ENCODE peak calls at places on chromosomes 13 and 19, in seven cellular contexts. Q is pancreas, A is right lobe of liver, U is MCF 10A, K is astrocyte of the spinal cord, W is GM13977, P is BE2C. R is an unnamed sample.

GRCh38 chr13:112055417-112056206 is 11.3 kb upstream of the SOX1 start:
- DNase-seq in Q (no peak), A (no peak), U (no peak), K (no peak), W (no peak), P (no peak), R (no peak)

GRCh38 chr13:28657784-28658538 is 969 bp upstream of the POMP start:
- DNase-seq in Q (no peak), A (no peak), U (no peak), K (no peak), W (no peak), P (no peak), R (peak; percentile 20)

GRCh38 chr19:35045667-35046300 is 4.3 kb downstream of the HPN start:
- DNase-seq in Q (no peak), A (no peak), U (peak; percentile 47), K (no peak), W (peak; percentile 81), P (no peak), R (peak; percentile 80)

GRCh38 chr19:42313096-42313839 is at the start of gene TMEM145:
- DNase-seq in Q (peak; percentile 58), A (no peak), U (peak; percentile 34), K (no peak), W (peak; percentile 78), P (peak; percentile 84), R (peak; percentile 63)

GRCh38 chr19:34974631-34975030 is 10.6 kb upstream of the ZNF792 start:
- DNase-seq in Q (no peak), A (no peak), U (peak; percentile 32), K (no peak), W (no peak), P (no peak), R (no peak)

GRCh38 chr13:44333950-44334675 is 39.5 kb upstream of the SERP2 start:
- DNase-seq in Q (no peak), A (no peak), U (no peak), K (no peak), W (no peak), P (no peak), R (no peak)

GRCh38 chr13:40149611-40150283 is 494.3 kb downstream of the COG6 start:
- DNase-seq in Q (no peak), A (no peak), U (peak; percentile 90), K (peak; percentile 78), W (no peak), P (no peak), R (no peak)

GRCh38 chr19:51777570-51778460 is 16.8 kb downstream of the FPR2 start:
- DNase-seq in Q (peak; percentile 58), A (peak; percentile 51), U (peak; percentile 91), K (peak; percentile 79), W (peak; percentile 53), P (peak; percentile 67), R (peak; percentile 53)

GRCh38 chr13:110885516-110885915 is 29.4 kb downstream of the ANKRD10 start:
- DNase-seq in Q (no peak), A (no peak), U (no peak), K (no peak), W (no peak), P (no peak), R (no peak)

GRCh38 chr13:33918199-33918932 is 100.4 kb downstream of the RFC3 start:
- DNase-seq in Q (no peak), A (peak; percentile 37), U (peak; percentile 85), K (peak; percentile 69), W (no peak), P (no peak), R (no peak)

GRCh38 chr13:23447927-23448326 is 14.4 kb upstream of the SACS start:
- DNase-seq in Q (no peak), A (no peak), U (no peak), K (no peak), W (no peak), P (no peak), R (no peak)

GRCh38 chr19:32674153-32674958 is 624 bp downstream of the ANKRD27 start:
- DNase-seq in Q (no peak), A (no peak), U (peak; percentile 11), K (no peak), W (peak; percentile 10), P (no peak), R (no peak)

GRCh38 chr19:7545295-7545694 is 9.8 kb downstream of the PNPLA6 start:
- DNase-seq in Q (no peak), A (no peak), U (no peak), K (no peak), W (no peak), P (no peak), R (no peak)

GRCh38 chr13:110161112-110161897 is 145.7 kb downstream of the COL4A1 start:
- DNase-seq in Q (no peak), A (no peak), U (no peak), K (no peak), W (no peak), P (no peak), R (no peak)

GRCh38 chr19:41521860-41522555 is 54.0 kb upstream of the CEACAM21 start:
- DNase-seq in Q (no peak), A (peak; percentile 33), U (no peak), K (no peak), W (peak; percentile 33), P (no peak), R (no peak)

GRCh38 chr19:41401483-41401882 is 3.9 kb downstream of the BCKDHA start:
- DNase-seq in Q (no peak), A (no peak), U (no peak), K (no peak), W (no peak), P (no peak), R (no peak)

GRCh38 chr13:49772828-49773227 is 19.7 kb downstream of the KPNA3 start:
- DNase-seq in Q (no peak), A (no peak), U (no peak), K (no peak), W (no peak), P (no peak), R (no peak)

GRCh38 chr19:2219726-2220125 is 16.4 kb downstream of the PLEKHJ1 start:
- DNase-seq in Q (no peak), A (no peak), U (no peak), K (no peak), W (no peak), P (no peak), R (no peak)

GRCh38 chr19:2223959-2224358 is 12.2 kb downstream of the PLEKHJ1 start:
- DNase-seq in Q (no peak), A (no peak), U (no peak), K (no peak), W (no peak), P (no peak), R (no peak)

GRCh38 chr19:2223391-2223790 is 12.7 kb downstream of the PLEKHJ1 start:
- DNase-seq in Q (no peak), A (no peak), U (no peak), K (no peak), W (no peak), P (no peak), R (no peak)

GRCh38 chr19:2221250-2221831 is 14.8 kb downstream of the PLEKHJ1 start:
- DNase-seq in Q (no peak), A (no peak), U (no peak), K (peak; percentile 33), W (no peak), P (peak; percentile 73), R (no peak)

GRCh38 chr19:2221918-2222317 is 14.2 kb downstream of the PLEKHJ1 start:
- DNase-seq in Q (no peak), A (no peak), U (no peak), K (no peak), W (no peak), P (peak; percentile 50), R (no peak)
- TF ChIP-seq CTCF in Q (no peak), A (no peak), U (no peak), K (peak; percentile 38), W (peak; percentile 28), P (peak; percentile 30), R (peak; percentile 6)

DNA sequence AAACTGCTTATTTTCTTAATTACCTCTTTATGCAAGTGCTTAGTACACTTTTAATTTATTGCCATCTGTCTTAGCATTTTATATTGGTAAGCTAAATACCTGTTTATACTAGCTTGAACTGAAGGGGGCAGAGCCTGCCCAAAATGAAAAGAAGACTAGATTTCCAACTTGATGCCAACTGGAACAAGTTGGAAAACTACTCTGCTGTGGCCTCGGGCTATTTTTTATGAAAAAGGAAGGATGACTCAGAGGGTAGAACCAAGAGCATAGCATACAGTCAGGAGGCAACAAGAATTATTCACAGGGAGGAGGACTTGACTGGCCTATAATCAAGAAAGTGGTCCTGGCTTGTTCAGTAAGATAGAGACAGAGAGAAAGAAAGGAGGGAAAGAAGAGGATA is 150.3 kb downstream of the NDFIP2 start:
- DNase-seq in Q (no peak), A (no peak), U (peak; percentile 98), K (peak; percentile 78), W (no peak), P (peak; percentile 73), R (no peak)
- TF ChIP-seq CTCF in Q (no peak), A (no peak), U (peak; percentile 47), K (no peak), W (no peak), P (peak; percentile 62), R (no peak)

DNA sequence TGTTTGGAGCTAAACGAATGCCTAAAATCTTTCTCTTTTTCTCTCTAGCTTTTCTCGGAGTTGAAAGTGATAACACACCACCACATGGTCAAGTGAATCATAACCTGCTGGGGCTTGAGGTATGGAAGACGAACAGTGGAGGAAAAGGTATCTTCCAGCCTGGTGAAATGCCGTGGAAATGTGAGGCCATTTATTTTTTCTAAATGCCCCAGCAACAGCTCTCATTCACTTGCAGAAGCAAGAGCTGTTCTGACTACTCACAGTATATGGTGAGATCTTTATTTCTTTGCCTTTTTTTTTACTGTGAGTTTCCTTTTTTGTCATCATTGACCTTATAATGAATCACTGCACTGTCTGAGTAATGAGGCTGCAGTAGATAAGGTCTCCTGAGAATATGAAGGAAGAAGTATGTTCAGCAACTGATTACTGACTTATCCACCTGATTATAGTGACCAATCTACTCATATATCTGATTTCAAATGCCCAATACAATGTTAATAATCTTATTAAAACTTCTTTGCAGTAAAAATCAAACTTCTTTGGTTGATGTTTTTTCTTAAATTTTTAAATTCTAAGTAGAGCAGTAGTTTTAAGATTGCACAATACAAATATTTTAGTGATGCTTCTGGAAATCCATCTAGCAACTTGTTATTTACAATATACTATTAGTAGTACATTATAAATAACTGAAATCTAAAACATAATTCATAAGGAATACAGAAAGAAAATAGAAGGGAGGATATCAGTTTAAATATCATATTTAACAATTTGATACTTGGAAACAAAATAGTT is 569.9 kb downstream of the PCDH9 start:
- DNase-seq in Q (no peak), A (no peak), U (peak; percentile 27), K (peak; percentile 70), W (no peak), P (no peak), R (peak; percentile 3)
- TF ChIP-seq CTCF in Q (no peak), A (no peak), U (no peak), K (no peak), W (no peak), P (no peak), R (no peak)

GRCh38 chr13:31051999-31052398 is 109.7 kb downstream of the HSPH1 start:
- DNase-seq in Q (no peak), A (no peak), U (no peak), K (no peak), W (no peak), P (no peak), R (no peak)
- TF ChIP-seq CTCF in Q (no peak), A (no peak), U (no peak), K (no peak), W (no peak), P (peak; percentile 33), R (no peak)

GRCh38 chr19:47483800-47484690 is at the start of gene KPTN:
- DNase-seq in Q (peak; percentile 89), A (peak; percentile 90), U (peak; percentile 87), K (peak; percentile 95), W (peak; percentile 98), P (peak; percentile 94), R (peak; percentile 96)
- TF ChIP-seq CTCF in Q (peak; percentile 74), A (peak; percentile 62), U (peak; percentile 99), K (peak; percentile 98), W (peak; percentile 98), P (peak; percentile 87), R (peak; percentile 97)